ENCODE peak calls at places on chromosomes 11 and 22, in seven cellular contexts. One of them, this sample, is unnamed.

GRCh38 chr11:13883042-13883441 is 79.5 kb upstream of the SPON1 start:
- DNase-seq in SJSA1: no peak
- DNase-seq in breast epithelium: no peak
- DNase-seq in fibroblast of lung: no peak
- DNase-seq in thoracic aorta: no peak
- DNase-seq in kidney epithelial cell: no peak
- DNase-seq in A549: no peak
- DNase-seq in this sample: no peak

GRCh38 chr11:65851083-65851579 is 6.8 kb downstream of the CFL1 start:
- DNase-seq in SJSA1: peak; percentile 73
- DNase-seq in breast epithelium: no peak
- DNase-seq in fibroblast of lung: no peak
- DNase-seq in thoracic aorta: no peak
- DNase-seq in kidney epithelial cell: no peak
- DNase-seq in A549: peak; percentile 72
- DNase-seq in this sample: no peak

GRCh38 chr11:75536786-75537629 is 11.3 kb upstream of the GDPD5 start:
- DNase-seq in SJSA1: no peak
- DNase-seq in breast epithelium: no peak
- DNase-seq in fibroblast of lung: no peak
- DNase-seq in thoracic aorta: no peak
- DNase-seq in kidney epithelial cell: no peak
- DNase-seq in A549: peak; percentile 60
- DNase-seq in this sample: no peak

GRCh38 chr11:16959528-16960100 is 54.6 kb downstream of the PLEKHA7 start:
- DNase-seq in SJSA1: no peak
- DNase-seq in breast epithelium: no peak
- DNase-seq in fibroblast of lung: no peak
- DNase-seq in thoracic aorta: no peak
- DNase-seq in kidney epithelial cell: no peak
- DNase-seq in A549: no peak
- DNase-seq in this sample: no peak

GRCh38 chr11:47149781-47150180 is 26.9 kb downstream of the ARFGAP2 start:
- DNase-seq in SJSA1: no peak
- DNase-seq in breast epithelium: no peak
- DNase-seq in fibroblast of lung: no peak
- DNase-seq in thoracic aorta: no peak
- DNase-seq in kidney epithelial cell: no peak
- DNase-seq in A549: no peak
- DNase-seq in this sample: no peak

GRCh38 chr11:65225284-65226102 is 36.3 kb upstream of the POLA2 start:
- DNase-seq in SJSA1: no peak
- DNase-seq in breast epithelium: peak; percentile 43
- DNase-seq in fibroblast of lung: peak; percentile 63
- DNase-seq in thoracic aorta: no peak
- DNase-seq in kidney epithelial cell: no peak
- DNase-seq in A549: peak; percentile 32
- DNase-seq in this sample: peak; percentile 41

GRCh38 chr22:21032037-21032842 is at the start of gene SLC7A4:
- DNase-seq in SJSA1: no peak
- DNase-seq in breast epithelium: no peak
- DNase-seq in fibroblast of lung: no peak
- DNase-seq in thoracic aorta: no peak
- DNase-seq in kidney epithelial cell: no peak
- DNase-seq in A549: no peak
- DNase-seq in this sample: no peak

GRCh38 chr11:73426184-73426845 is 50.1 kb downstream of the RELT start:
- DNase-seq in SJSA1: no peak
- DNase-seq in breast epithelium: no peak
- DNase-seq in fibroblast of lung: peak; percentile 26
- DNase-seq in thoracic aorta: no peak
- DNase-seq in kidney epithelial cell: no peak
- DNase-seq in A549: no peak
- DNase-seq in this sample: no peak

GRCh38 chr22:29167032-29167911 is 38.4 kb upstream of the EMID1 start:
- DNase-seq in SJSA1: no peak
- DNase-seq in breast epithelium: no peak
- DNase-seq in fibroblast of lung: no peak
- DNase-seq in thoracic aorta: no peak
- DNase-seq in kidney epithelial cell: no peak
- DNase-seq in A549: no peak
- DNase-seq in this sample: no peak

GRCh38 chr22:28017859-28018258 is 98.8 kb upstream of the PITPNB start:
- DNase-seq in SJSA1: peak; percentile 20
- DNase-seq in breast epithelium: no peak
- DNase-seq in fibroblast of lung: no peak
- DNase-seq in thoracic aorta: no peak
- DNase-seq in kidney epithelial cell: no peak
- DNase-seq in A549: no peak
- DNase-seq in this sample: no peak

GRCh38 chr11:112968988-112969714 is 7.9 kb downstream of the NCAM1 start:
- DNase-seq in SJSA1: peak; percentile 42
- DNase-seq in breast epithelium: no peak
- DNase-seq in fibroblast of lung: peak; percentile 62
- DNase-seq in thoracic aorta: no peak
- DNase-seq in kidney epithelial cell: no peak
- DNase-seq in A549: no peak
- DNase-seq in this sample: no peak

GRCh38 chr11:32890843-32891656 is 1.6 kb upstream of the QSER1 start:
- DNase-seq in SJSA1: no peak
- DNase-seq in breast epithelium: no peak
- DNase-seq in fibroblast of lung: no peak
- DNase-seq in thoracic aorta: no peak
- DNase-seq in kidney epithelial cell: no peak
- DNase-seq in A549: no peak
- DNase-seq in this sample: no peak

GRCh38 chr11:65423516-65424199 is 1.1 kb downstream of the NEAT1 start:
- DNase-seq in SJSA1: no peak
- DNase-seq in breast epithelium: no peak
- DNase-seq in fibroblast of lung: peak; percentile 49
- DNase-seq in thoracic aorta: no peak
- DNase-seq in kidney epithelial cell: no peak
- DNase-seq in A549: peak; percentile 57
- DNase-seq in this sample: peak; percentile 29

GRCh38 chr11:110379936-110380335 is 49.8 kb upstream of the FDX1 start:
- DNase-seq in SJSA1: no peak
- DNase-seq in breast epithelium: no peak
- DNase-seq in fibroblast of lung: no peak
- DNase-seq in thoracic aorta: no peak
- DNase-seq in kidney epithelial cell: no peak
- DNase-seq in A549: no peak
- DNase-seq in this sample: no peak

GRCh38 chr11:12932485-12932884 is 76.6 kb upstream of the RASSF10 start:
- DNase-seq in SJSA1: no peak
- DNase-seq in breast epithelium: no peak
- DNase-seq in fibroblast of lung: no peak
- DNase-seq in thoracic aorta: no peak
- DNase-seq in kidney epithelial cell: no peak
- DNase-seq in A549: no peak
- DNase-seq in this sample: no peak

GRCh38 chr11:3109921-3110706 is 52.9 kb upstream of the CARS1 start:
- DNase-seq in SJSA1: no peak
- DNase-seq in breast epithelium: no peak
- DNase-seq in fibroblast of lung: peak; percentile 18
- DNase-seq in thoracic aorta: peak; percentile 1
- DNase-seq in kidney epithelial cell: no peak
- DNase-seq in A549: peak; percentile 36
- DNase-seq in this sample: peak; percentile 13

GRCh38 chr11:47924184-47924671 is 56.1 kb upstream of the PTPRJ start:
- DNase-seq in SJSA1: peak; percentile 89
- DNase-seq in breast epithelium: no peak
- DNase-seq in fibroblast of lung: peak; percentile 27
- DNase-seq in thoracic aorta: no peak
- DNase-seq in kidney epithelial cell: peak; percentile 61
- DNase-seq in A549: peak; percentile 88
- DNase-seq in this sample: no peak

GRCh38 chr22:23835773-23836144 is 3.0 kb downstream of the DERL3 start:
- DNase-seq in SJSA1: no peak
- DNase-seq in breast epithelium: no peak
- DNase-seq in fibroblast of lung: no peak
- DNase-seq in thoracic aorta: no peak
- DNase-seq in kidney epithelial cell: no peak
- DNase-seq in A549: no peak
- DNase-seq in this sample: no peak

GRCh38 chr11:12717851-12718291 is 43.6 kb downstream of the TEAD1 start:
- DNase-seq in SJSA1: no peak
- DNase-seq in breast epithelium: no peak
- DNase-seq in fibroblast of lung: no peak
- DNase-seq in thoracic aorta: no peak
- DNase-seq in kidney epithelial cell: no peak
- DNase-seq in A549: no peak
- DNase-seq in this sample: no peak

GRCh38 chr11:69760319-69760718 is 14.8 kb downstream of the FGF4 start:
- DNase-seq in SJSA1: no peak
- DNase-seq in breast epithelium: no peak
- DNase-seq in fibroblast of lung: no peak
- DNase-seq in thoracic aorta: no peak
- DNase-seq in kidney epithelial cell: no peak
- DNase-seq in A549: no peak
- DNase-seq in this sample: no peak

GRCh38 chr11:72793081-72793451 is 781 bp downstream of the STARD10 start:
- DNase-seq in SJSA1: no peak
- DNase-seq in breast epithelium: no peak
- DNase-seq in fibroblast of lung: no peak
- DNase-seq in thoracic aorta: no peak
- DNase-seq in kidney epithelial cell: no peak
- DNase-seq in A549: no peak
- DNase-seq in this sample: no peak

GRCh38 chr11:118306556-118306955 is 2.0 kb downstream of the CD3E start:
- DNase-seq in SJSA1: no peak
- DNase-seq in breast epithelium: no peak
- DNase-seq in fibroblast of lung: no peak
- DNase-seq in thoracic aorta: no peak
- DNase-seq in kidney epithelial cell: no peak
- DNase-seq in A549: no peak
- DNase-seq in this sample: no peak

GRCh38 chr11:44128729-44129128 is 33.3 kb downstream of the EXT2 start:
- DNase-seq in SJSA1: no peak
- DNase-seq in breast epithelium: no peak
- DNase-seq in fibroblast of lung: no peak
- DNase-seq in thoracic aorta: no peak
- DNase-seq in kidney epithelial cell: no peak
- DNase-seq in A549: no peak
- DNase-seq in this sample: no peak

GRCh38 chr11:69437001-69437875 is 44.2 kb upstream of the LINC01488 start:
- DNase-seq in SJSA1: peak; percentile 97
- DNase-seq in breast epithelium: no peak
- DNase-seq in fibroblast of lung: no peak
- DNase-seq in thoracic aorta: no peak
- DNase-seq in kidney epithelial cell: peak; percentile 59
- DNase-seq in A549: peak; percentile 73
- DNase-seq in this sample: no peak

GRCh38 chr11:7485136-7485853 is at the start of gene OLFML1:
- DNase-seq in SJSA1: no peak
- DNase-seq in breast epithelium: no peak
- DNase-seq in fibroblast of lung: peak; percentile 61
- DNase-seq in thoracic aorta: no peak
- DNase-seq in kidney epithelial cell: no peak
- DNase-seq in A549: no peak
- DNase-seq in this sample: peak; percentile 25
- H3K4me3 ChIP-seq in SJSA1: no peak within 1 kb of the TSS
- H3K4me3 ChIP-seq in breast epithelium: peak within 1 kb of the TSS; percentile 49
- H3K4me3 ChIP-seq in fibroblast of lung: peak within 1 kb of the TSS; percentile 66
- H3K4me3 ChIP-seq in thoracic aorta: peak within 1 kb of the TSS; percentile 64
- H3K4me3 ChIP-seq in kidney epithelial cell: no peak within 1 kb of the TSS
- H3K4me3 ChIP-seq in A549: no peak within 1 kb of the TSS
- H3K4me3 ChIP-seq in this sample: peak within 1 kb of the TSS; percentile 28

DNA sequence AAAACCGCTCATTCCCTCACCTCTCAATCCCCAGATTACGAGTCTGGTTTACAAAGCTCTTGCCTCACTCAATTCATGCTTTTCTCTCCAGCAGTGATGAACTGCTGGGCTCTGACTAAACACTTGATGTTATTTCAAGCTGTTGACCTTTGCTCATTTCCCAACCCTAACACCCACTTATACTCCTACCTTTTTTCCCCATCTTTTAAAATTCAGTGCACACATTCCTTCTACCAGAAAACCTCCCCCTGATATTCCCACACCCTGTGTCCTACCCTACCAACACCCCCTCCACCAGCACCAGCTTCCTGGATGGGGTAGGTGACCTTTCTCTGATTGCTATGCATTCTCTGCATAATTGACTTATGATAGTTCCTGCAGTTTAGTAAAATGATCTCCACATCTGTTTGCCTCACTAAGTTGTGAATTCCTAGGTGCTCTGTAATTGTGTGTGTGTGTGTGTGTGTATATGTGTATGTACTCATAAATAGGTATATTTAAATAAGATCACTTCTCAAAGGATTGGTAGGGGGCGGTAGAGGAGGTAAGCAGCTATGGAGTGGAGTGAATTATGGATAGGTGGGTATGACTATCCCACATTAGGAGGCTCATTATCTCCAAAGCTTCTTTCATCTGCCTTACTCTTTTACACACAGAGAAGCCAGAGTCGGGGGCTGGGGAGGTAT is 842 bp downstream of the HEPACAM start:
- DNase-seq in SJSA1: no peak
- DNase-seq in breast epithelium: no peak
- DNase-seq in fibroblast of lung: peak; percentile 75
- DNase-seq in thoracic aorta: no peak
- DNase-seq in kidney epithelial cell: peak; percentile 44
- DNase-seq in A549: peak; percentile 8
- DNase-seq in this sample: no peak
- H3K4me3 ChIP-seq in SJSA1: no peak overlapping the region
- H3K4me3 ChIP-seq in breast epithelium: no peak overlapping the region
- H3K4me3 ChIP-seq in fibroblast of lung: no peak overlapping the region
- H3K4me3 ChIP-seq in thoracic aorta: no peak overlapping the region
- H3K4me3 ChIP-seq in kidney epithelial cell: no peak overlapping the region
- H3K4me3 ChIP-seq in A549: no peak overlapping the region
- H3K4me3 ChIP-seq in this sample: peak overlapping the region; percentile 17

GRCh38 chr22:19878461-19879247 is 24.0 kb upstream of the GNB1L start:
- DNase-seq in SJSA1: no peak
- DNase-seq in breast epithelium: no peak
- DNase-seq in fibroblast of lung: peak; percentile 59
- DNase-seq in thoracic aorta: no peak
- DNase-seq in kidney epithelial cell: no peak
- DNase-seq in A549: no peak
- DNase-seq in this sample: no peak
- H3K4me3 ChIP-seq in SJSA1: peak overlapping the region; percentile 19
- H3K4me3 ChIP-seq in breast epithelium: no peak overlapping the region
- H3K4me3 ChIP-seq in fibroblast of lung: no peak overlapping the region
- H3K4me3 ChIP-seq in thoracic aorta: no peak overlapping the region
- H3K4me3 ChIP-seq in kidney epithelial cell: no peak overlapping the region
- H3K4me3 ChIP-seq in A549: no peak overlapping the region
- H3K4me3 ChIP-seq in this sample: no peak overlapping the region

DNA sequence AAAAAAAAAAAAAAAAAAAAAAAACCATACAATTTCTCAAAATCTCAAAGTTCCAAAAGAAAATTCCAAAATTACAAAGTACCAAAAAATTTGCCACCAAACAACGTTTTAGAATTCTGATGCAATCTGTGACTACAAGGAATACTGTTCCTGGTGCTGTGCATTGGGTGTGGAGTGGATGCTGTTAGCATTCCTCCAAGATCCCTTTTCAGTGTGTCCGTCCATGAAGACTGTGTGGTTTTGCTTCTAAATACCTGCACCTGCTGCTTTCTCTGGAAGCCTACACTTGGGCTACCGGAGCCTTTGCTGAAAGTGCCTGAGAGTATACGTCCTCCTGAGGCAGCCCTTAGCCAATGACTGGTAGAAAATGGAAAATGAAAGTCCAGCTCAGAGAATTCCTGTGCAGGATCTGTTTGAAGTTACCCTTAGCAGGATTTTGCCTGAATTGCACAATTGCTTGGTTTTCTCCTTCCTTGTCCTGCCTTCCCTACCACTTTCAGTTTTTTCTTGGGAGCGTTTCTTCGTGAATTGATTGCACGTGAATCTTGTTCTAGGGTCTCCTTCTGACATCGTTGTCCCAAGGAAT is 140.8 kb downstream of the TRPC6 start:
- DNase-seq in SJSA1: no peak
- DNase-seq in breast epithelium: no peak
- DNase-seq in fibroblast of lung: no peak
- DNase-seq in thoracic aorta: no peak
- DNase-seq in kidney epithelial cell: no peak
- DNase-seq in A549: no peak
- DNase-seq in this sample: no peak
- H3K4me3 ChIP-seq in SJSA1: no peak overlapping the region
- H3K4me3 ChIP-seq in breast epithelium: no peak overlapping the region
- H3K4me3 ChIP-seq in fibroblast of lung: no peak overlapping the region
- H3K4me3 ChIP-seq in thoracic aorta: no peak overlapping the region
- H3K4me3 ChIP-seq in kidney epithelial cell: no peak overlapping the region
- H3K4me3 ChIP-seq in A549: no peak overlapping the region
- H3K4me3 ChIP-seq in this sample: no peak overlapping the region